ENCODE peak calls at places on chromosomes 16 and 17, in six cellular contexts. R is uterus, I is NB4, B is SK-N-SH, J is tibial nerve, E is GM13976. Y is an unnamed sample.

GRCh38 chr16:9820481-9821246 is 361.6 kb downstream of the GRIN2A start:
- DNase-seq in R (no peak), I (no peak), B (no peak), J (no peak), E (no peak), Y (no peak)

GRCh38 chr17:32865141-32865540 is 11.8 kb downstream of the MYO1D start:
- DNase-seq in R (no peak), I (no peak), B (no peak), J (no peak), E (no peak), Y (no peak)

GRCh38 chr16:87849419-87850008 is 19.8 kb downstream of the SLC7A5 start:
- DNase-seq in R (no peak), I (no peak), B (no peak), J (no peak), E (no peak), Y (no peak)

GRCh38 chr17:63024716-63025115 is 58.7 kb downstream of the TANC2 start:
- DNase-seq in R (no peak), I (no peak), B (no peak), J (no peak), E (no peak), Y (no peak)

GRCh38 chr16:27841911-27842310 is 221.6 kb downstream of the GSG1L start:
- DNase-seq in R (no peak), I (no peak), B (no peak), J (no peak), E (no peak), Y (no peak)

GRCh38 chr16:82643936-82644630 is 17.3 kb downstream of the CDH13 start:
- DNase-seq in R (no peak), I (no peak), B (no peak), J (no peak), E (no peak), Y (no peak)

GRCh38 chr17:61659437-61659836 is 68.4 kb upstream of the NACA2 start:
- DNase-seq in R (no peak), I (no peak), B (no peak), J (no peak), E (no peak), Y (no peak)

GRCh38 chr17:16968786-16969185 is 3.1 kb downstream of the TNFRSF13B start:
- DNase-seq in R (no peak), I (no peak), B (no peak), J (no peak), E (no peak), Y (no peak)

GRCh38 chr17:76551685-76552084 is 11.8 kb downstream of the PRCD start:
- DNase-seq in R (no peak), I (no peak), B (no peak), J (no peak), E (no peak), Y (no peak)

GRCh38 chr16:81956213-81956948 is 54.9 kb downstream of the SDR42E1 start:
- DNase-seq in R (no peak), I (peak), B (no peak), J (no peak), E (no peak), Y (no peak)

GRCh38 chr16:10308305-10309193 is 77.3 kb upstream of the ATF7IP2 start:
- DNase-seq in R (no peak), I (no peak), B (no peak), J (no peak), E (peak), Y (no peak)

GRCh38 chr17:66349549-66350245 is 47.3 kb downstream of the PRKCA start:
- DNase-seq in R (no peak), I (no peak), B (no peak), J (no peak), E (no peak), Y (no peak)

DNA sequence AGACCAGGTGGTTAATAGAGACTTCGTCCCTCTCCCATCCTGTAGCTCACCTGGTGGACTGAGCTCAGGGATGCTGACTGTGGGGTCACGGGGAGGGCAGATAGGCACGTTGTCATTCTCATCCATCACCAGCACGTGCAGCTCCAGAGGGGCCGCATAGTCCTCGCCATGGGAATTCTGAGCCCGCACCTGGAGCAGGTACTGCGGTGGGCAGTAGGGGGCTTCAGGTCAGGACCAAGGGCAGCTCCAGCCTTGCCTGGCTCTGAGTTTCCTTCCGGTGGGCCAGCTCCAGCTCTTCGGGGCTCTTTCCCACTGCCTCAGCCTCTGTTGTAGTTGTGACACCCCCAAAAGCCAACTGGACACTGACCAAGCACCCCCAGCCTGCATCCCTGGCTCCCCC is 5.6 kb downstream of the CDH16 start:
- DNase-seq in R (no peak), I (no peak), B (no peak), J (no peak), E (no peak), Y (no peak)
- TF ChIP-seq CTCF in R (no peak), I (no peak), B (no peak), J (no peak), E (no peak), Y (no peak)

GRCh38 chr16:15879255-15879804 is 9.1 kb downstream of the CEP20 start:
- DNase-seq in R (no peak), I (peak), B (no peak), J (no peak), E (no peak), Y (no peak)

GRCh38 chr16:15880434-15880833 is 8.0 kb downstream of the CEP20 start:
- DNase-seq in R (no peak), I (no peak), B (no peak), J (no peak), E (no peak), Y (no peak)

GRCh38 chr16:15873737-15874136 is 14.7 kb downstream of the CEP20 start:
- DNase-seq in R (no peak), I (no peak), B (no peak), J (no peak), E (no peak), Y (no peak)

GRCh38 chr16:15876503-15876902 is 11.9 kb downstream of the CEP20 start:
- DNase-seq in R (no peak), I (no peak), B (no peak), J (no peak), E (no peak), Y (no peak)

GRCh38 chr16:15874745-15875314 is 13.6 kb downstream of the CEP20 start:
- DNase-seq in R (peak), I (peak), B (peak), J (peak), E (no peak), Y (no peak)
- TF ChIP-seq CTCF in R (peak), I (peak), B (peak), J (peak), E (peak), Y (peak)

DNA sequence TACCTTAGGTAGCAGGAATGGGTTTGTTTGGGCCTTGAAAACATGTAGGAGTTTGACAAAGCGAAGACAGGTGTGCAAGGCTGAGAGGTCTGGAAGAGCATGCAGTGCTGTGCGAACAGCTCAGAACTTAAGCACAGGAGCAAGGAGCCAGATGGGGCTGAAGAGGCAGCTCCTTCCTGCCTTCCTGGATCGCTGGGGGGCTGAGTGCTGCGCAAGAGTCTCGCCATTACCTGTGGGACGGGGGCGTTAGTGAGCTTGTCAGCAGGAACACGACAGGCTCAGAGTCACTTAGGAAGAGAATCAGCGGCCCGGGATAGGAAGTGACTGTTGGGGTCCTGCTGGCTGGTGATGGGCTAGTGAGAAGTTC is 464 bp upstream of the MRM1 start:
- DNase-seq in R (no peak), I (no peak), B (no peak), J (no peak), E (no peak), Y (no peak)
- TF ChIP-seq CTCF in R (no peak), I (no peak), B (no peak), J (no peak), E (no peak), Y (no peak)

GRCh38 chr16:85029981-85030381 is 2.4 kb downstream of the KIAA0513 start:
- DNase-seq in R (peak), I (peak), B (no peak), J (no peak), E (no peak), Y (no peak)
- TF ChIP-seq CTCF in R (no peak), I (no peak), B (no peak), J (no peak), E (no peak), Y (no peak)

Y was measured in osteocyte.